ENCODE peak calls at places on chromosome 2, in six cellular contexts. One of them, this sample, is unnamed.

GRCh38 chr2:128684523-128684922 is 365.9 kb upstream of the HS6ST1 start:
- DNase-seq in lower lobe of right lung: no peak
- DNase-seq in kidney: no peak
- DNase-seq in testis: no peak
- DNase-seq in upper lobe of right lung: no peak
- DNase-seq in body of pancreas: no peak
- DNase-seq in this sample: no peak

GRCh38 chr2:44130441-44130840 is 38.2 kb upstream of the PPM1B start:
- DNase-seq in body of pancreas: no peak
- DNase-seq in kidney: no peak
- DNase-seq in upper lobe of right lung: no peak
- DNase-seq in testis: no peak
- DNase-seq in lower lobe of right lung: no peak
- DNase-seq in this sample: no peak

GRCh38 chr2:151560289-151560688 is 150.6 kb downstream of the RIF1 start:
- DNase-seq in upper lobe of right lung: no peak
- DNase-seq in testis: no peak
- DNase-seq in kidney: no peak
- DNase-seq in lower lobe of right lung: no peak
- DNase-seq in body of pancreas: no peak
- DNase-seq in this sample: no peak

GRCh38 chr2:44981714-44982108 is 27.5 kb downstream of the SIX2 start:
- DNase-seq in upper lobe of right lung: peak
- DNase-seq in body of pancreas: peak
- DNase-seq in lower lobe of right lung: peak
- DNase-seq in testis: peak
- DNase-seq in kidney: peak
- DNase-seq in this sample: peak

GRCh38 chr2:174858745-174859144 is 94.5 kb upstream of the CHRNA1 start:
- DNase-seq in lower lobe of right lung: no peak
- DNase-seq in testis: no peak
- DNase-seq in upper lobe of right lung: no peak
- DNase-seq in kidney: no peak
- DNase-seq in body of pancreas: no peak
- DNase-seq in this sample: no peak

GRCh38 chr2:159044804-159045286 is 76.4 kb downstream of the TANC1 start:
- DNase-seq in testis: peak
- DNase-seq in upper lobe of right lung: no peak
- DNase-seq in lower lobe of right lung: peak
- DNase-seq in kidney: no peak
- DNase-seq in body of pancreas: no peak
- DNase-seq in this sample: no peak

GRCh38 chr2:231531408-231532188 is 1.4 kb upstream of the NMUR1 start:
- DNase-seq in body of pancreas: no peak
- DNase-seq in kidney: no peak
- DNase-seq in testis: no peak
- DNase-seq in lower lobe of right lung: no peak
- DNase-seq in upper lobe of right lung: peak
- DNase-seq in this sample: no peak

GRCh38 chr2:112728384-112729175 is 7.8 kb downstream of the NT5DC4 start:
- DNase-seq in body of pancreas: no peak
- DNase-seq in upper lobe of right lung: no peak
- DNase-seq in testis: no peak
- DNase-seq in lower lobe of right lung: no peak
- DNase-seq in kidney: no peak
- DNase-seq in this sample: no peak

GRCh38 chr2:120393456-120393855 is 47.5 kb downstream of the INHBB start:
- DNase-seq in lower lobe of right lung: no peak
- DNase-seq in kidney: no peak
- DNase-seq in body of pancreas: no peak
- DNase-seq in upper lobe of right lung: peak
- DNase-seq in testis: peak
- DNase-seq in this sample: no peak

GRCh38 chr2:11540148-11540995 is 6.5 kb downstream of the GREB1 start:
- DNase-seq in testis: peak
- DNase-seq in kidney: no peak
- DNase-seq in lower lobe of right lung: no peak
- DNase-seq in body of pancreas: peak
- DNase-seq in upper lobe of right lung: no peak
- DNase-seq in this sample: no peak

GRCh38 chr2:235171511-235172130 is 219.8 kb downstream of the SH3BP4 start:
- DNase-seq in body of pancreas: no peak
- DNase-seq in testis: no peak
- DNase-seq in kidney: no peak
- DNase-seq in lower lobe of right lung: no peak
- DNase-seq in upper lobe of right lung: no peak
- DNase-seq in this sample: no peak

GRCh38 chr2:134139615-134140014 is 114.3 kb upstream of the MGAT5 start:
- DNase-seq in lower lobe of right lung: no peak
- DNase-seq in body of pancreas: no peak
- DNase-seq in testis: no peak
- DNase-seq in kidney: no peak
- DNase-seq in upper lobe of right lung: no peak
- DNase-seq in this sample: no peak

GRCh38 chr2:222436040-222436413 is 11.7 kb downstream of the SGPP2 start:
- DNase-seq in testis: no peak
- DNase-seq in lower lobe of right lung: no peak
- DNase-seq in upper lobe of right lung: no peak
- DNase-seq in body of pancreas: no peak
- DNase-seq in kidney: no peak
- DNase-seq in this sample: peak

GRCh38 chr2:153819501-153819900 is 52.2 kb upstream of the GALNT13 start:
- DNase-seq in body of pancreas: no peak
- DNase-seq in testis: no peak
- DNase-seq in kidney: peak
- DNase-seq in lower lobe of right lung: no peak
- DNase-seq in upper lobe of right lung: no peak
- DNase-seq in this sample: no peak

GRCh38 chr2:120454993-120455789 is 109.3 kb downstream of the INHBB start:
- DNase-seq in body of pancreas: no peak
- DNase-seq in testis: no peak
- DNase-seq in upper lobe of right lung: no peak
- DNase-seq in kidney: peak
- DNase-seq in lower lobe of right lung: no peak
- DNase-seq in this sample: no peak

GRCh38 chr2:159807183-159808037 is 9.4 kb upstream of the CD302 start:
- DNase-seq in testis: peak
- DNase-seq in upper lobe of right lung: no peak
- DNase-seq in lower lobe of right lung: no peak
- DNase-seq in kidney: no peak
- DNase-seq in body of pancreas: peak
- DNase-seq in this sample: peak

GRCh38 chr2:1493361-1494126 is 80.3 kb downstream of the TPO start:
- DNase-seq in body of pancreas: no peak
- DNase-seq in lower lobe of right lung: no peak
- DNase-seq in kidney: no peak
- DNase-seq in upper lobe of right lung: peak
- DNase-seq in testis: peak
- DNase-seq in this sample: no peak

GRCh38 chr2:140624188-140624587 is 1506.6 kb downstream of the LRP1B start:
- DNase-seq in body of pancreas: no peak
- DNase-seq in kidney: no peak
- DNase-seq in upper lobe of right lung: no peak
- DNase-seq in lower lobe of right lung: no peak
- DNase-seq in testis: no peak
- DNase-seq in this sample: no peak

GRCh38 chr2:197191177-197191947 is 119.2 kb downstream of the ANKRD44 start:
- DNase-seq in testis: no peak
- DNase-seq in body of pancreas: no peak
- DNase-seq in lower lobe of right lung: no peak
- DNase-seq in kidney: no peak
- DNase-seq in upper lobe of right lung: no peak
- DNase-seq in this sample: no peak

GRCh38 chr2:136121511-136121910 is 3.6 kb upstream of the CXCR4 start:
- DNase-seq in body of pancreas: no peak
- DNase-seq in lower lobe of right lung: no peak
- DNase-seq in kidney: no peak
- DNase-seq in upper lobe of right lung: no peak
- DNase-seq in testis: no peak
- DNase-seq in this sample: no peak

GRCh38 chr2:136117909-136118818 is at the start of gene CXCR4:
- DNase-seq in kidney: peak
- DNase-seq in lower lobe of right lung: peak
- DNase-seq in body of pancreas: peak
- DNase-seq in upper lobe of right lung: peak
- DNase-seq in testis: peak
- DNase-seq in this sample: peak

GRCh38 chr2:136117391-136117841 is 533 bp downstream of the CXCR4 start:
- DNase-seq in kidney: peak
- DNase-seq in body of pancreas: no peak
- DNase-seq in testis: peak
- DNase-seq in upper lobe of right lung: peak
- DNase-seq in lower lobe of right lung: peak
- DNase-seq in this sample: peak

GRCh38 chr2:136118819-136119716 is 1.1 kb upstream of the CXCR4 start:
- DNase-seq in upper lobe of right lung: peak
- DNase-seq in testis: peak
- DNase-seq in kidney: peak
- DNase-seq in lower lobe of right lung: peak
- DNase-seq in body of pancreas: no peak
- DNase-seq in this sample: peak

DNA sequence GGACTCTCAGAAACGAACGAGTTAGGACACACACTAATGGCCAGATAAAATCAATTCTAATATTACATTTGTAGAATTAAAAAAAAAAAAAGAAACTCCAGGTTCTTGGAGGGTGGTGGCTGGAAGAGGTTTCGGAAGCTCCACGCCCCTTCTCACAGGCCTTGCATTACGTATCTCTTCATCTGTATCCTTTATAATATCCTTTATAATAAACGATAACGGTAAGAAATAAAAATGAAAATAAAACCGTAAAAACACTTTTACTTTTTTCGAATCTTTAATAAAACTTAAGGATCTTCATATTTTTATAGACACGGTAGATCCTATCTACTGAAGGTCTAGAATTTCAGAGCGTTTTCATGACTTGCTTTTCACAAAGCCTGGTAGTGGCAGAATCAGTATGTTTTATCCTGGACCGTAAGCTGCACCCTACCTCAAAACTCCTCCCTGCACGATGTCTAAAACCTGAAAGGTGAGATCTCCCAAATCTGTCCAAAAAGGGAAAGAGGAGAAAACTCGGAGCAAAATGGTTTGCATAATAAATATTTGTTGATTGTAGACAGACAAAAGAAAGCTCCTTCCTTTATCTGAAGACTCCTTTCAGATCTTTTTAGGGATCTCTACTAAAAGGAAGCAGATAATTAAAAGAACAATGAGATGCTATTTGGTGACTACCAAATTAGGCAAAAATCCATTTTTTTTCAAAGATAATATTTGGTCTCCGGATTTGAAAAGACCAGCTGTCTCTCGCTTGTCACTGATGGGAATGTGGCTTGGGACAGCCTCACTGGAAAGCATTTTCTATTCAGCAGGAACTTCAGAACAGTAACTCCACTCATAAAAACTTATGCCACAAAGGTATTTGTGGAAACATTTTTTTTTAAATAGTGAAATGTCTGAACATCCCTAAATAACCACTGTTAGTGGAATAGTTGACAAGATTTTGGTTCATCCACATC is 2.0 kb upstream of the CXCR4 start:
- DNase-seq in testis: no peak
- DNase-seq in kidney: no peak
- DNase-seq in body of pancreas: no peak
- DNase-seq in upper lobe of right lung: no peak
- DNase-seq in lower lobe of right lung: no peak
- DNase-seq in this sample: no peak
- H3K4me3 ChIP-seq in testis: no peak
- H3K4me3 ChIP-seq in kidney: peak
- H3K4me3 ChIP-seq in body of pancreas: no peak
- H3K4me3 ChIP-seq in upper lobe of right lung: peak
- H3K4me3 ChIP-seq in lower lobe of right lung: peak
- H3K4me3 ChIP-seq in this sample: peak

DNA sequence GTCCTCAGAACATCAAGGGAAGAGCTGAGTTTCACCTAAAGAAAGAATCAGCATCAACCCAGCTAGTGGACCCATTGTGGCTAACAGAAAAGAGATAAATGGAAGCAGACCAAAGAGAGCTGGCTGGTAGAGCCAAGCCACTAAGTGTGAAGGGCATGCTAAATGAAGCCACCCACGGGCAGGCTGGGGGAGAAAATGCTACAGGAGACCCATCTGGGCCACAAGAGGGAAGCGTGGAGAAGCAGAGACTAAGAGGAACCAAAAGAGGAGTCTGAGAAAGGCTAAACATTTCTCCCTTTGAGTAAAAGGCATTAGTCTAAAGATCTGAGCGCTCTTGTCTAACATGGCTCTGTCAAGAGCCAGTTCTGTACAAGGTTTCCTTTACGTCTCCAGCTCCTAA is 15.8 kb downstream of the CWC22 start:
- DNase-seq in upper lobe of right lung: no peak
- DNase-seq in testis: no peak
- DNase-seq in lower lobe of right lung: no peak
- DNase-seq in kidney: no peak
- DNase-seq in body of pancreas: no peak
- DNase-seq in this sample: peak
- TF ChIP-seq CTCF in upper lobe of right lung: no peak
- TF ChIP-seq CTCF in testis: no peak
- TF ChIP-seq CTCF in lower lobe of right lung: no peak
- TF ChIP-seq CTCF in kidney: no peak
- TF ChIP-seq CTCF in body of pancreas: no peak
- TF ChIP-seq CTCF in this sample: no peak

DNA sequence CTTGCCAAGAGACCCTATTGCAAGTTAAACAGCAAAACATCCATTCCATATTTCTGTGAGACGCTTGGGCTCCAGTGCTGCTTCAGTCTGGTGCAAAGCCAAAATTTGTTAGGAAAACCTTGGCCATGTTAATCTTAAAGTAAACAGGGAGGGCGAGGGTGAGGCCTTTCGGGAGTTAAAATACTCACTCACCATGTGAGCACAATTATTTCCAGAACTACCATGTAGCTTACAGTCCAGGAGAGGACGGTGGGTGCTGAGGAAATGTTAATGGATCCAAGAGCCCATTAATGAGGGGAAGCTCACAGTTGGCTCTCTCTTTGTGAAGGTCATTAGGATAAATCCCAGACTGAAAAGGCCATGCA is 286.4 kb downstream of the SLC8A1 start:
- DNase-seq in lower lobe of right lung: no peak
- DNase-seq in testis: peak
- DNase-seq in kidney: no peak
- DNase-seq in upper lobe of right lung: no peak
- DNase-seq in body of pancreas: no peak
- DNase-seq in this sample: no peak
- H3K27ac ChIP-seq in lower lobe of right lung: no peak
- H3K27ac ChIP-seq in testis: no peak
- H3K27ac ChIP-seq in kidney: no peak
- H3K27ac ChIP-seq in upper lobe of right lung: peak
- H3K27ac ChIP-seq in body of pancreas: no peak
- H3K27ac ChIP-seq in this sample: no peak

DNA sequence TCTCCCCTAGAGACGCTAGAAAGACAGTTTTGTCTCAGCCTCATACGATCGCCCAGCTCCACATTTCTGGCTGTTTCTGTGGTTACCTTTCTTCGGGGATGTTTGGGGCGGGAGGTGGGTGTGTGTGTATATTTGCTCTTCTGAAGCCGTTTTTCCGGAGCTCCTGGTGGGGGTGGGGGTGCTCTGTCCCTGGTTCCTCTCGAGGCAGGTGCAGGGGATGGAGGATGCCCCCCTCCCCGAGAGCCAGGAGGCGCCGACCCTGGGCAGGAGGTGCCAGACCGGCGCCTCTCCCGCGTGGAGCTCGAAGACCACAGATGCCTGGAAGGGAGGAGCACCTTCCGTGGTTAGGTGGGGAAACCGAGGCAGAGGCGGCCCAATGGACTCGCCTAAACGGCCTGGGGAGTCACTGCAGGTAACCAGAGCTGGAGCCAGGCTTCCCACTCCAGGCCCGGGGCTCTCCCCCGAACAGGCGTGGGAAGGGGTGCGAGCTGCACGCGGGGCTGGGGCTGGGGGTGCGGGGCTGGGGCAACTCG is 692 bp upstream of the HPCAL1 start:
- DNase-seq in body of pancreas: no peak
- DNase-seq in testis: no peak
- DNase-seq in upper lobe of right lung: no peak
- DNase-seq in kidney: no peak
- DNase-seq in lower lobe of right lung: peak
- DNase-seq in this sample: no peak
- H3K4me3 ChIP-seq in body of pancreas: peak
- H3K4me3 ChIP-seq in testis: peak
- H3K4me3 ChIP-seq in upper lobe of right lung: peak
- H3K4me3 ChIP-seq in kidney: peak
- H3K4me3 ChIP-seq in lower lobe of right lung: peak
- H3K4me3 ChIP-seq in this sample: peak